ENCODE peak calls at places on chromosomes 2 and 18, in eight cellular contexts. O is B cell; I is activated naive CD4-positive, alpha-beta T cell treated with anti-CD3 and anti-CD28 coated beads for 36 hours; C is substantia nigra; M is omental fat pad; D is HAP-1; U is stimulated activated CD4-positive, alpha-beta T cell treated with anti-CD3 and anti-CD28 coated beads, Interleukin-4, amount 100 ng/mL, for 4 hours; S is OCI-LY7. G is an unnamed sample.

GRCh38 chr18:6355789-6356589 is 58.7 kb downstream of the L3MBTL4 start:
- DNase-seq in C (no peak), U (no peak), I (no peak), D (no peak), O (no peak), M (no peak), S (no peak), G (no peak)

GRCh38 chr2:241965931-241966412 is 96.4 kb downstream of the RTP5 start:
- DNase-seq in S (peak), D (no peak), M (no peak), U (peak), O (no peak), C (no peak), I (peak), G (no peak)

GRCh38 chr18:76721207-76721996 is 101.0 kb upstream of the ZNF236 start:
- DNase-seq in U (no peak), O (no peak), M (no peak), D (no peak), C (no peak), I (peak), S (no peak), G (no peak)

GRCh38 chr2:172427990-172428840 is 829 bp downstream of the ITGA6 start:
- DNase-seq in O (peak), S (no peak), C (no peak), I (peak), D (peak), U (peak), M (no peak), G (no peak)

GRCh38 chr2:237715459-237715947 is 83.1 kb upstream of the RBM44 start:
- DNase-seq in I (no peak), O (no peak), S (no peak), C (no peak), D (no peak), M (no peak), U (no peak), G (no peak)

GRCh38 chr2:32832821-32833220 is 113.9 kb upstream of the LTBP1 start:
- DNase-seq in S (no peak), M (no peak), C (no peak), O (no peak), I (no peak), U (no peak), D (peak), G (no peak)

GRCh38 chr2:45435316-45435715 is 175.8 kb downstream of the SRBD1 start:
- DNase-seq in M (no peak), D (no peak), O (no peak), C (no peak), U (no peak), I (no peak), S (no peak), G (no peak)

GRCh38 chr2:28663359-28663758 is 88.3 kb upstream of the PPP1CB start:
- DNase-seq in U (no peak), C (no peak), O (no peak), S (no peak), D (no peak), I (no peak), M (no peak), G (no peak)

GRCh38 chr2:209495855-209496585 is 72.2 kb downstream of the MAP2 start:
- DNase-seq in C (no peak), I (no peak), D (peak), U (no peak), O (no peak), S (no peak), M (no peak), G (no peak)

GRCh38 chr2:138512672-138513071 is 11.1 kb downstream of the SPOPL start:
- DNase-seq in O (no peak), C (no peak), I (no peak), D (no peak), U (no peak), S (no peak), M (no peak), G (no peak)

GRCh38 chr2:104769096-104769495 is 84.8 kb upstream of the POU3F3 start:
- DNase-seq in I (no peak), O (no peak), S (no peak), D (no peak), M (no peak), C (no peak), U (no peak), G (no peak)

GRCh38 chr2:38146302-38146916 is 70.5 kb upstream of the CYP1B1 start:
- DNase-seq in I (peak), M (no peak), S (no peak), D (no peak), O (no peak), C (no peak), U (no peak), G (no peak)

GRCh38 chr2:74372674-74373073 is 7.4 kb downstream of the DCTN1 start:
- DNase-seq in D (no peak), I (no peak), S (no peak), O (no peak), C (no peak), U (no peak), M (no peak), G (no peak)

GRCh38 chr2:18836436-18836835 is 247.1 kb upstream of the NT5C1B start:
- DNase-seq in O (no peak), C (no peak), S (no peak), U (no peak), D (no peak), I (no peak), M (no peak), G (no peak)

GRCh38 chr18:3329471-3329870 is 67.5 kb downstream of the MYL12B start:
- DNase-seq in D (no peak), U (no peak), I (no peak), C (no peak), S (no peak), O (no peak), M (no peak), G (no peak)

GRCh38 chr18:2857491-2858063 is 10.8 kb downstream of the EMILIN2 start:
- DNase-seq in O (no peak), C (no peak), M (peak), U (no peak), I (no peak), D (no peak), S (no peak), G (no peak)

GRCh38 chr18:23387265-23387664 is 65.8 kb upstream of the RIOK3 start:
- DNase-seq in M (no peak), D (no peak), S (no peak), O (no peak), C (no peak), I (no peak), U (no peak), G (no peak)

GRCh38 chr18:8508320-8508719 is 100.9 kb upstream of the RAB12 start:
- DNase-seq in U (no peak), I (no peak), D (no peak), O (no peak), S (no peak), M (no peak), C (no peak), G (no peak)

GRCh38 chr2:216646116-216646515 is 12.9 kb downstream of the IGFBP2 start:
- DNase-seq in O (no peak), M (no peak), U (no peak), D (no peak), I (no peak), C (no peak), S (no peak), G (no peak)

GRCh38 chr2:50433635-50434034 is 598.3 kb downstream of the NRXN1 start:
- DNase-seq in O (no peak), U (no peak), S (no peak), C (no peak), M (no peak), I (no peak), D (no peak), G (peak)

GRCh38 chr2:200736646-200737274 is 75.0 kb upstream of the BZW1 start:
- DNase-seq in S (no peak), D (no peak), M (no peak), C (no peak), U (no peak), I (no peak), O (no peak), G (no peak)

GRCh38 chr2:218168635-218169462 is 2.1 kb upstream of the CXCR1 start:
- DNase-seq in I (peak), C (no peak), O (peak), S (peak), U (peak), D (peak), M (peak), G (no peak)

GRCh38 chr2:237860273-237860935 is 981 bp downstream of the RAMP1 start:
- DNase-seq in U (no peak), D (no peak), O (peak), C (no peak), M (no peak), I (no peak), S (no peak), G (no peak)

GRCh38 chr2:26757873-26758789 is 6.0 kb upstream of the SLC35F6 start:
- DNase-seq in I (peak), D (no peak), S (no peak), M (peak), O (no peak), U (no peak), C (no peak), G (no peak)

GRCh38 chr2:238158807-238159539 is at the start of gene ERFE:
- DNase-seq in O (peak), S (peak), M (no peak), U (peak), C (no peak), I (peak), D (peak), G (peak)